ENCODE peak calls at places on chromosomes 12 and 14, in nine cellular contexts. Z, P, S, C, A, M, R, W and I are unnamed samples.

GRCh38 chr12:124390442-124391116 is 95.7 kb downstream of the RFLNA start:
- DNase-seq in Z (no peak), P (peak), S (no peak), C (no peak), A (peak), M (peak), R (peak), W (no peak), I (peak)

GRCh38 chr12:125412506-125412905 is 347.3 kb downstream of the AACS start:
- DNase-seq in Z (no peak), P (no peak), S (no peak), C (no peak), A (no peak), M (no peak), R (no peak), W (no peak), I (no peak)

GRCh38 chr14:99230271-99231141 is 41.5 kb downstream of the BCL11B start:
- DNase-seq in Z (no peak), P (no peak), S (no peak), C (peak), A (no peak), M (no peak), R (no peak), W (no peak), I (no peak)

GRCh38 chr12:26150737-26151450 is 26.1 kb upstream of the BHLHE41 start:
- DNase-seq in Z (peak), P (peak), S (no peak), C (no peak), A (no peak), M (no peak), R (peak), W (no peak), I (no peak)

GRCh38 chr14:74846168-74846567 is 29.8 kb downstream of the PROX2 start:
- DNase-seq in Z (no peak), P (peak), S (no peak), C (no peak), A (no peak), M (no peak), R (peak), W (no peak), I (no peak)

GRCh38 chr12:88951177-88951576 is 370.9 kb upstream of the KITLG start:
- DNase-seq in Z (no peak), P (no peak), S (no peak), C (no peak), A (no peak), M (no peak), R (no peak), W (no peak), I (no peak)

GRCh38 chr14:95385701-95386100 is 66.0 kb upstream of the CLMN start:
- DNase-seq in Z (no peak), P (no peak), S (no peak), C (no peak), A (no peak), M (no peak), R (no peak), W (no peak), I (no peak)

GRCh38 chr12:12645485-12645884 is 33.8 kb downstream of the CREBL2 start:
- DNase-seq in Z (no peak), P (peak), S (no peak), C (no peak), A (no peak), M (peak), R (peak), W (no peak), I (peak)

GRCh38 chr14:63795532-63795931 is 57.3 kb upstream of the SYNE2 start:
- DNase-seq in Z (no peak), P (no peak), S (no peak), C (no peak), A (no peak), M (no peak), R (no peak), W (no peak), I (no peak)

GRCh38 chr14:77804592-77804991 is 4.7 kb downstream of the ADCK1 start:
- DNase-seq in Z (no peak), P (no peak), S (peak), C (no peak), A (no peak), M (peak), R (no peak), W (peak), I (peak)
- TF ChIP-seq CTCF in Z (peak), P (peak), S (peak), C (no peak), A (no peak), M (peak), R (peak), W (peak), I (peak)

GRCh38 chr12:80607361-80608135 is 99.9 kb upstream of the MYF6 start:
- DNase-seq in Z (no peak), P (no peak), S (no peak), C (no peak), A (no peak), M (peak), R (no peak), W (no peak), I (no peak)
- TF ChIP-seq CTCF in Z (peak), P (peak), S (peak), C (peak), A (no peak), M (peak), R (no peak), W (peak), I (no peak)

GRCh38 chr12:98227162-98227561 is 288.2 kb upstream of the TMPO start:
- DNase-seq in Z (no peak), P (no peak), S (no peak), C (no peak), A (no peak), M (no peak), R (peak), W (no peak), I (no peak)
- TF ChIP-seq CTCF in Z (peak), P (peak), S (peak), C (no peak), A (no peak), M (peak), R (peak), W (peak), I (no peak)

GRCh38 chr12:96487634-96488033 is 1.7 kb upstream of the CFAP54 start:
- DNase-seq in Z (no peak), P (no peak), S (no peak), C (no peak), A (no peak), M (peak), R (no peak), W (no peak), I (no peak)
- TF ChIP-seq CTCF in Z (no peak), P (no peak), S (no peak), C (no peak), A (no peak), M (no peak), R (no peak), W (no peak), I (no peak)

GRCh38 chr12:111766608-111767361 is at the start of gene ALDH2:
- DNase-seq in Z (no peak), P (no peak), S (peak), C (peak), A (peak), M (no peak), R (peak), W (peak), I (peak)
- TF ChIP-seq CTCF in Z (no peak), P (peak), S (no peak), C (no peak), A (no peak), M (no peak), R (peak), W (no peak), I (no peak)

GRCh38 chr12:92735131-92735721 is 32.4 kb downstream of the PLEKHG7 start:
- DNase-seq in Z (peak), P (peak), S (no peak), C (no peak), A (no peak), M (peak), R (peak), W (no peak), I (no peak)
- TF ChIP-seq CTCF in Z (peak), P (peak), S (no peak), C (no peak), A (no peak), M (peak), R (peak), W (no peak), I (no peak)

GRCh38 chr12:100077367-100077766 is 65.3 kb downstream of the BLTP3B start:
- DNase-seq in Z (no peak), P (no peak), S (no peak), C (no peak), A (no peak), M (peak), R (no peak), W (no peak), I (no peak)
- TF ChIP-seq CTCF in Z (no peak), P (peak), S (no peak), C (no peak), A (no peak), M (peak), R (peak), W (no peak), I (no peak)

DNA sequence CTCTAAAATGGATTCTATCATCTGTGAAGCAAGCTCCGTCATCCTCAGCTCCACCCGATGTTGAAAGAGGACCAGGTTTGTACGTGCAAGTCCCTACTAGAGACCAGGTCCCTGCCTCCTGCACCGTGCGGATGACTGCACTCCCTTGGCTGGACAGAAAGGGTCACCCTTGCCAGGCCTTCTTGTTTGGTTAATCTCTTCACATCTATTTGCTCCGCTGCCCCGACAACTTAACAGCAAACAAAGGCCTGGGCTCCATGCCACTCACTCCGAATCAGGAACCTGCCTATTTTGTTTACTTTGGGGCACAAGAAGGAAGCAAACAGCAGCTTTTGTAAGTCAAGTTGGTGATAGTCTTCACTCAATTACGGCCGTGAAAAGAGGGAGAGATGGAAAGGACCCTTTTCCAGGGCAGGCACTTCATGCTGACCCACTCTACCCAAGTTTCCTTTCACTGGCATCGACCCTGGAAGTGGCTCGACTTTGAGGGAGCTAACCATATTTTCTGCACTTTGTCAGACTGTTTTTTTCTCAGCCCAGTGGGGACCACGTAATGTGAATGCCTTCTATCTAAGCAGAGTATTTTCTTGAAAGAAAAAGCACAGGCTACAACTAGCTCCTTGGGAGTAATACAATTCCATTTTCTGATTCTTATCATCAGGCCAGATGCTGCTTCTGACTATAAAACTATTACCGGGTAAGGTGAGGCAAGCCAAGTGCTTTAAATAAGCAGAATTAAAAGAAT is 202.6 kb downstream of the FOXN3 start:
- DNase-seq in Z (no peak), P (no peak), S (no peak), C (no peak), A (no peak), M (peak), R (no peak), W (no peak), I (no peak)
- TF ChIP-seq CTCF in Z (no peak), P (no peak), S (no peak), C (no peak), A (no peak), M (peak), R (no peak), W (no peak), I (no peak)

GRCh38 chr12:119835068-119835467 is 42.1 kb downstream of the CIT start:
- DNase-seq in Z (no peak), P (no peak), S (no peak), C (no peak), A (no peak), M (peak), R (peak), W (no peak), I (no peak)
- TF ChIP-seq CTCF in Z (peak), P (peak), S (no peak), C (no peak), A (no peak), M (peak), R (peak), W (no peak), I (no peak)